ENCODE peak calls at places on chromosomes 4 and X, in four cellular contexts. Z, C, I and F are unnamed samples.

GRCh38 chrX:115958687-115959359 is 211.7 kb upstream of the AGTR2 start:
- DNase-seq in C (no peak), Z (no peak), I (no peak), F (peak)

GRCh38 chr4:78426972-78427371 is 124.6 kb upstream of the ANXA3 start:
- DNase-seq in I (no peak), C (no peak), Z (no peak), F (no peak)

GRCh38 chr4:54232151-54232688 is 3.1 kb downstream of the PDGFRA start:
- DNase-seq in I (no peak), C (no peak), Z (no peak), F (no peak)

GRCh38 chr4:6493668-6494304 is 21.4 kb upstream of the PPP2R2C start:
- DNase-seq in Z (no peak), I (no peak), C (no peak), F (peak)

GRCh38 chr4:185915271-185915670 is 103.3 kb upstream of the SORBS2 start:
- DNase-seq in C (no peak), Z (no peak), I (no peak), F (no peak)

GRCh38 chrX:1657367-1658082 is 42.7 kb downstream of the ASMT start:
- DNase-seq in C (peak), Z (peak), I (peak), F (peak)

GRCh38 chrX:106014119-106014775 is 24.3 kb downstream of the SERPINA7 start:
- DNase-seq in Z (no peak), C (no peak), I (no peak), F (no peak)

GRCh38 chrX:17656035-17656418 is 81.3 kb upstream of the SCML1 start:
- DNase-seq in C (no peak), Z (no peak), I (no peak), F (no peak)

GRCh38 chr4:147586032-147586431 is 31.2 kb upstream of the TMEM184C start:
- DNase-seq in C (no peak), Z (no peak), I (no peak), F (no peak)

GRCh38 chr4:22090655-22091350 is 142.2 kb upstream of the KCNIP4 start:
- DNase-seq in Z (no peak), I (no peak), C (no peak), F (no peak)

GRCh38 chr4:133151301-133151680 is 2.2 kb downstream of the PCDH10 start:
- DNase-seq in I (no peak), C (peak), Z (no peak), F (peak)

GRCh38 chr4:119299221-119300071 is 22.5 kb downstream of the FABP2 start:
- DNase-seq in C (no peak), Z (peak), I (no peak), F (peak)

GRCh38 chr4:16659120-16659519 is 239.3 kb downstream of the LDB2 start:
- DNase-seq in C (no peak), I (no peak), Z (no peak), F (no peak)

GRCh38 chr4:48954314-48954713 is 31.8 kb upstream of the CWH43 start:
- DNase-seq in I (no peak), C (no peak), Z (no peak), F (peak)

GRCh38 chr4:6126971-6127745 is 73.2 kb downstream of the JAKMIP1 start:
- DNase-seq in Z (no peak), I (no peak), C (no peak), F (no peak)

GRCh38 chrX:107674480-107675364 is 46.4 kb downstream of the PRPS1 start:
- DNase-seq in Z (no peak), I (peak), C (peak), F (no peak)

GRCh38 chrX:100649550-100650356 is 5.8 kb downstream of the SRPX2 start:
- DNase-seq in Z (no peak), I (no peak), C (peak), F (no peak)

GRCh38 chr4:123816462-123816861 is 419.9 kb downstream of the SPRY1 start:
- DNase-seq in I (no peak), Z (no peak), C (no peak), F (no peak)

GRCh38 chrX:154531626-154532025 is 15.0 kb downstream of the G6PD start:
- DNase-seq in I (no peak), C (no peak), Z (no peak), F (peak)

GRCh38 chr4:8438743-8439142 is 1.8 kb downstream of the ACOX3 start:
- DNase-seq in Z (no peak), C (no peak), I (no peak), F (no peak)

GRCh38 chr4:81688085-81688484 is 216.4 kb upstream of the RASGEF1B start:
- DNase-seq in Z (no peak), I (no peak), C (no peak), F (no peak)

GRCh38 chr4:23135792-23136645 is 443.3 kb downstream of the GBA3 start:
- DNase-seq in Z (peak), C (peak), I (no peak), F (peak)

GRCh38 chr4:108264693-108265092 is 96.0 kb upstream of the LEF1 start:
- DNase-seq in Z (no peak), C (no peak), I (no peak), F (no peak)

GRCh38 chr4:118765399-118765798 is 70.5 kb downstream of the SEC24D start:
- DNase-seq in I (no peak), C (peak), Z (no peak), F (peak)

GRCh38 chr4:166045457-166045856 is 172.4 kb downstream of the TLL1 start:
- DNase-seq in C (no peak), I (no peak), Z (no peak), F (no peak)

GRCh38 chr4:155722816-155723499 is 35.9 kb upstream of the GUCY1B1 start:
- DNase-seq in I (no peak), C (peak), Z (no peak), F (peak)

GRCh38 chr4:173301518-173302201 is 32.5 kb downstream of the HMGB2 start:
- DNase-seq in Z (peak), C (peak), I (no peak), F (peak)

GRCh38 chr4:108130955-108131354 is 37.8 kb downstream of the LEF1 start:
- DNase-seq in Z (no peak), I (no peak), C (no peak), F (no peak)

GRCh38 chr4:99324978-99325377 is 3.8 kb upstream of the ADH1B start:
- DNase-seq in Z (no peak), C (no peak), I (no peak), F (no peak)

GRCh38 chr4:149716728-149717127 is 98.9 kb downstream of the IQCM start:
- DNase-seq in Z (no peak), I (no peak), C (no peak), F (no peak)

GRCh38 chr4:26105815-26106699 is 192.0 kb downstream of the SMIM20 start:
- DNase-seq in I (no peak), C (peak), Z (no peak), F (peak)

GRCh38 chrX:111743316-111743715 is 62.3 kb downstream of the ALG13 start:
- DNase-seq in C (no peak), Z (no peak), I (no peak), F (no peak)

GRCh38 chr4:1337951-1338751 is 8.9 kb upstream of the UVSSA start:
- DNase-seq in I (no peak), C (no peak), Z (no peak), F (no peak)

GRCh38 chrX:7153231-7153630 is 5.3 kb upstream of the PUDP start:
- DNase-seq in Z (no peak), C (no peak), I (no peak), F (no peak)

GRCh38 chrX:43817454-43817853 is 64.8 kb downstream of the MAOB start:
- DNase-seq in I (no peak), Z (no peak), C (no peak), F (no peak)

GRCh38 chrX:12447448-12448154 is 309.3 kb downstream of the FRMPD4 start:
- DNase-seq in C (peak), I (no peak), Z (no peak), F (peak)

GRCh38 chr4:663438-664428 is 10.3 kb downstream of the ATP5ME start:
- DNase-seq in I (peak), C (peak), Z (peak), F (no peak)